ENCODE peak calls at places on chromosomes 11 and 22, in eight cellular contexts. F is A549, Z is T-cell, U is T-helper 1 cell, S is dermis blood vessel endothelial cell, H is HS-5, J is EH, B is glutamatergic neuron. V is an unnamed sample.

GRCh38 chr22:27844656-27845602 is 43.4 kb upstream of the MN1 start:
- DNase-seq in F (no peak), Z (no peak), U (no peak), S (no peak), H (no peak), J (peak), B (no peak), V (no peak)

GRCh38 chr22:37388538-37388937 is 38.7 kb downstream of the ELFN2 start:
- DNase-seq in F (no peak), Z (no peak), U (no peak), S (no peak), H (no peak), J (no peak), B (no peak), V (no peak)

GRCh38 chr11:108135845-108136599 is 14.7 kb downstream of the ACAT1 start:
- DNase-seq in F (no peak), Z (no peak), U (no peak), S (peak), H (no peak), J (peak), B (no peak), V (no peak)

GRCh38 chr11:71928739-71929443 is at the start of gene RNF121:
- DNase-seq in F (peak), Z (peak), U (peak), S (peak), H (peak), J (peak), B (peak), V (peak)

GRCh38 chr22:49747705-49748104 is 80.0 kb downstream of the BRD1 start:
- DNase-seq in F (no peak), Z (no peak), U (no peak), S (no peak), H (no peak), J (no peak), B (no peak), V (no peak)

GRCh38 chr22:39933741-39934140 is 26.5 kb upstream of the TMA7B start:
- DNase-seq in F (no peak), Z (no peak), U (no peak), S (no peak), H (no peak), J (no peak), B (no peak), V (no peak)

GRCh38 chr22:37186997-37187522 is 987 bp downstream of the C1QTNF6 start:
- DNase-seq in F (no peak), Z (no peak), U (no peak), S (peak), H (no peak), J (peak), B (no peak), V (no peak)

GRCh38 chr22:38924197-38924952 is 33.0 kb upstream of the APOBEC3A start:
- DNase-seq in F (peak), Z (no peak), U (no peak), S (peak), H (peak), J (peak), B (no peak), V (no peak)

GRCh38 chr11:31817054-31817620 is 6.0 kb upstream of the PAX6 start:
- DNase-seq in F (no peak), Z (no peak), U (no peak), S (no peak), H (peak), J (no peak), B (no peak), V (no peak)

GRCh38 chr22:25623310-25623734 is 58.8 kb downstream of the GRK3 start:
- DNase-seq in F (no peak), Z (no peak), U (no peak), S (no peak), H (no peak), J (no peak), B (no peak), V (no peak)

GRCh38 chr22:20248461-20248959 is 19.6 kb downstream of the RTN4R start:
- DNase-seq in F (no peak), Z (no peak), U (no peak), S (no peak), H (no peak), J (no peak), B (no peak), V (no peak)

GRCh38 chr11:129885381-129885780 is 10.0 kb downstream of the NFRKB start:
- DNase-seq in F (no peak), Z (no peak), U (no peak), S (no peak), H (no peak), J (no peak), B (no peak), V (no peak)

GRCh38 chr11:92495107-92495793 is 270.6 kb downstream of the FAT3 start:
- DNase-seq in F (no peak), Z (no peak), U (no peak), S (no peak), H (no peak), J (no peak), B (no peak), V (no peak)

GRCh38 chr22:41377846-41378245 is 3.9 kb upstream of the TEF start:
- DNase-seq in F (no peak), Z (no peak), U (no peak), S (no peak), H (no peak), J (no peak), B (no peak), V (no peak)

GRCh38 chr22:48921411-48921903 is 906.2 kb downstream of the BRD1 start:
- DNase-seq in F (no peak), Z (no peak), U (no peak), S (no peak), H (no peak), J (no peak), B (no peak), V (no peak)

GRCh38 chr11:120516461-120517389 is 5.2 kb downstream of the GRIK4 start:
- DNase-seq in F (no peak), Z (no peak), U (no peak), S (no peak), H (no peak), J (no peak), B (peak), V (no peak)

GRCh38 chr11:105903113-105903512 is 118.9 kb downstream of the MSANTD4 start:
- DNase-seq in F (no peak), Z (no peak), U (no peak), S (no peak), H (no peak), J (no peak), B (no peak), V (no peak)

GRCh38 chr22:44860311-44860710 is 107.9 kb downstream of the ARHGAP8 start:
- DNase-seq in F (no peak), Z (no peak), U (no peak), S (no peak), H (no peak), J (no peak), B (no peak), V (no peak)

GRCh38 chr11:78768947-78769346 is 194.3 kb upstream of the NARS2 start:
- DNase-seq in F (no peak), Z (no peak), U (no peak), S (no peak), H (no peak), J (no peak), B (no peak), V (no peak)

GRCh38 chr11:95586681-95587080 is 202.9 kb downstream of the FAM76B start:
- DNase-seq in F (no peak), Z (no peak), U (no peak), S (no peak), H (no peak), J (no peak), B (no peak), V (no peak)

GRCh38 chr11:94700631-94701030 is 67.5 kb upstream of the AMOTL1 start:
- DNase-seq in F (no peak), Z (no peak), U (no peak), S (no peak), H (no peak), J (peak), B (no peak), V (no peak)

GRCh38 chr22:37374571-37374970 is 52.7 kb downstream of the ELFN2 start:
- DNase-seq in F (no peak), Z (no peak), U (no peak), S (no peak), H (no peak), J (no peak), B (no peak), V (no peak)

GRCh38 chr22:19927696-19928095 is 13.9 kb upstream of the COMT start:
- DNase-seq in F (no peak), Z (no peak), U (no peak), S (no peak), H (no peak), J (no peak), B (no peak), V (peak)

GRCh38 chr22:18976197-18976751 is 40.2 kb upstream of the PRODH start:
- DNase-seq in F (no peak), Z (no peak), U (no peak), S (no peak), H (no peak), J (no peak), B (no peak), V (peak)

GRCh38 chr11:79269923-79270322 is 170.9 kb downstream of the TENM4 start:
- DNase-seq in F (no peak), Z (no peak), U (no peak), S (no peak), H (no peak), J (no peak), B (no peak), V (no peak)

GRCh38 chr11:33530824-33531223 is 169.8 kb downstream of the C11orf91 start:
- DNase-seq in F (no peak), Z (no peak), U (no peak), S (no peak), H (no peak), J (peak), B (no peak), V (no peak)

GRCh38 chr11:87359401-87359800 is 321.7 kb downstream of the TMEM135 start:
- DNase-seq in F (no peak), Z (no peak), U (no peak), S (no peak), H (no peak), J (no peak), B (no peak), V (no peak)